ENCODE peak calls at places on chromosomes 4 and X, in four cellular contexts. K is bronchial epithelial cell, T is thoracic aorta, G is fibroblast of mammary gland. J is an unnamed sample.
A peak's percentile ranks its signal among the peaks of the same experiment; 100 is the strongest.

GRCh38 chrX:65744965-65745364 is 77.5 kb downstream of the MSN start:
- DNase-seq in G (peak; percentile 35), T (no peak), K (peak; percentile 77), J (no peak)

GRCh38 chrX:103941201-103941975 is 21.0 kb upstream of the TMSB15B start:
- DNase-seq in G (peak; percentile 50), T (no peak), K (peak; percentile 45), J (peak; percentile 19)

GRCh38 chr4:57077550-57078311 is 32.5 kb downstream of the IGFBP7 start:
- DNase-seq in G (peak; percentile 50), K (peak; percentile 97), T (no peak), J (peak; percentile 82)

GRCh38 chr4:37002625-37003024 is 241.9 kb upstream of the NWD2 start:
- DNase-seq in G (no peak), K (no peak), T (no peak), J (no peak)

GRCh38 chr4:118410143-118410542 is 57.3 kb upstream of the PRSS12 start:
- DNase-seq in T (no peak), K (peak; percentile 73), G (peak; percentile 55), J (peak; percentile 16)

GRCh38 chrX:9207142-9207541 is 173.2 kb upstream of the FAM9B start:
- DNase-seq in G (peak; percentile 3), T (no peak), K (no peak), J (no peak)

GRCh38 chr4:123477804-123478209 is 81.2 kb downstream of the SPRY1 start:
- DNase-seq in T (no peak), G (peak; percentile 47), K (no peak), J (peak; percentile 75)

GRCh38 chrX:55127692-55128091 is 38.9 kb downstream of the PAGE2 start:
- DNase-seq in K (peak; percentile 40), G (peak; percentile 51), T (no peak), J (no peak)

GRCh38 chr4:115711575-115711974 is 598.2 kb upstream of the NDST4 start:
- DNase-seq in K (no peak), G (no peak), T (no peak), J (no peak)

GRCh38 chrX:108735680-108736508 is 469 bp downstream of the IRS4 start:
- DNase-seq in K (peak; percentile 2), G (no peak), T (no peak), J (peak; percentile 4)

DNA sequence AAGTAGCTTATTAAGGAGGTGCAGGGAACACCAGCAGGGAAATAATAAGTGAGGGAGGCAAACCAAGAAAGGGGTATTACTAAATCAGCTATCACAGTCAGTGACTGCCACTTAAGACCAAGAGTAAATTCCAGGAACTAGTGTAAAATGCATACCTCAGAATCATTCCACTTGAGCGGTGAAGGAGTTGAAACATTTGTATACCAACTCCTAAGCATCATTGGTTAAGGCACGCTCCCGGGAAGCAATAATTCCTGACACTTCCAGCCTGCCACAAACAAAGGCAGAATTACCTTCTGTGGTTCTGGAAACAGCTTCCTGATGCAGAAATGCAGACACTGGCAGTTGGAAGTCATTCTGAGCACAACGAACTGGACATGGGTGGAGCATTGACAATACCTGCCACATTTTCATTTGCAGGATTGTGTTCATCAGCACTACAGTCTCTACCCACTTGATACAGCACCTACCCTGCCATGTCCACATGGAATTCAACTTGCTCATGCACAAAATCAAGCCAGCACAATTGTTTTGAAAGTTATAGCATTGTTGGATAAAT is 82.1 kb downstream of the PPP1R2C start:
- DNase-seq in T (no peak), G (no peak), K (no peak), J (no peak)
- H3K4me3 ChIP-seq in T (no peak overlapping the region), G (no peak overlapping the region), K (no peak overlapping the region), J (no peak overlapping the region)

DNA sequence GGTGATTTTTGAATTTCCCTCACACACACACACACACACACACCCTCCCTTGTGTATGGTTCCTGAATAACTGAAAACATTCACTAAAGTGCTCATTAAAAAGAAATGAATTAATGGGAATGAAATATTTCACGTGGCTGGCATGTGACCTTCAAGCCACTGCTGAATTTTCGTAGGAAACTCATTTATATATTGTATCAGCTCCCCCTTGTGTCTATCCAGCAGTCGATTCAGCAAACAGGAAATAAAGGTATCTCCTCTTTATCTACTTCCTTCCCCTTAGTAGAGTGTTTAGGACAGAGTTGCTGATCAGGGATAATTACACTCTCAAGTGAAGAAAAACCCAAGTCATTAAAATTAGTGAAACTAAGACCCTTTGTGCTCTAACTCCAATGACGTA is 912.6 kb upstream of the LCORL start:
- DNase-seq in G (peak; percentile 12), T (no peak), K (peak; percentile 17), J (no peak)
- TF ChIP-seq CTCF in G (no peak), T (no peak), K (no peak), J (no peak)

GRCh38 chr4:102503301-102503746 is 2.2 kb downstream of the NFKB1 start:
- DNase-seq in G (no peak), T (no peak), K (no peak), J (no peak)
- H3K4me3 ChIP-seq in G (peak overlapping the region; percentile 24), T (peak overlapping the region; percentile 89), K (peak overlapping the region; percentile 63), J (no peak overlapping the region)

DNA sequence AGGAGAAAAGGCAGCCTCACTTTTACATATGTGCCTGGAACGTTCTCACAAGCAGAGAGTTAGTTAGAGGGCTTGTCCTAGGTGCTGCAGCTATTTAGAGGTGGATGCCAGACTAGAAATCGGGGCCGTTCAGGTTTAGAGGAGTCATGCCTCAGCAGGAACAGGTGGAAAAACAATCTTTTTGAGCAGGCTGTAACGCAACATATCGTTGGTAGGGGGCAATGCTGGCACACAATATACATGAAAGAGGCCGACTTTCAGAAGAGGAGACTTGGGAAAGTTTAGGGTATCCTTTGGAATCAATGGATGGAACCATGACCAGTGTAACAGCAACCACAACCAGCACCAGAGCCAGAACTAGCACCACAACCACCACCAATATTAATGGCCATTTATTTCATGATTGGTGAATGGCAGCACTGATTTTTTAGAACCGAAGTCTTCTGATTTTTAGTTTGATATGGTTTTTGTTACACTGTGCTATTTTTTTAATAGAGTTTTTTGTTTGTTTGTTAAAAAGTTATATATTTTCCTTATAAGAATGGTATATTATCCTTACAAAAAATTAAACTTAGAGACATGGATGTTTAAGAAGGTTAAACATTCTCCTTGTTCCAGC is 14.9 kb upstream of the PAQR3 start:
- DNase-seq in T (no peak), G (peak; percentile 11), K (peak; percentile 20), J (peak; percentile 30)
- TF ChIP-seq CTCF in T (peak; percentile 50), G (peak; percentile 41), K (peak; percentile 45), J (peak; percentile 53)

GRCh38 chr4:54723786-54724185 is 66.0 kb downstream of the KIT start:
- DNase-seq in G (no peak), T (no peak), K (no peak), J (no peak)

GRCh38 chr4:54726907-54727306 is 69.2 kb downstream of the KIT start:
- DNase-seq in G (no peak), T (no peak), K (no peak), J (no peak)

GRCh38 chr4:54723220-54723619 is 65.5 kb downstream of the KIT start:
- DNase-seq in T (no peak), G (no peak), K (no peak), J (no peak)

GRCh38 chr4:54728342-54728741 is 70.6 kb downstream of the KIT start:
- DNase-seq in K (no peak), T (no peak), G (no peak), J (no peak)

DNA sequence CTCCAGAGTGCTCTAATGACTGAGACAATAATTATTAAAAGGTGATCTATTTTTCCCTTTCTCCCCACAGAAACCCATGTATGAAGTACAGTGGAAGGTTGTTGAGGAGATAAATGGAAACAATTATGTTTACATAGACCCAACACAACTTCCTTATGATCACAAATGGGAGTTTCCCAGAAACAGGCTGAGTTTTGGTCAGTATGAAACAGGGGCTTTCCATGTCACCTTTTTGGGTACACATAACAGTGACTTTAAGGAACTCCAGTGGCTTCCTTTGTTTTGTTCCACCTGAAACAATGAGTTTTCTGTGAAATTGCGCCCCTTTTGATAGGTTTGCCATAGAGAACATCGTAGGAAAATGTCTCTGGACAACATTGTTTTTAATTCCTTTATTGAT is 69.6 kb downstream of the KIT start:
- DNase-seq in G (no peak), T (no peak), K (no peak), J (no peak)
- H3K4me3 ChIP-seq in G (no peak overlapping the region), T (no peak overlapping the region), K (no peak overlapping the region), J (no peak overlapping the region)

GRCh38 chr4:169048867-169049266 is 38.8 kb upstream of the CBR4 start:
- DNase-seq in G (no peak), T (no peak), K (no peak), J (no peak)

GRCh38 chr4:169044723-169045447 is 34.8 kb upstream of the CBR4 start:
- DNase-seq in T (no peak), G (no peak), K (no peak), J (no peak)

GRCh38 chr4:169047967-169048366 is 37.9 kb upstream of the CBR4 start:
- DNase-seq in T (no peak), K (no peak), G (no peak), J (no peak)

GRCh38 chr4:169042608-169043007 is 32.6 kb upstream of the CBR4 start:
- DNase-seq in T (no peak), K (no peak), G (no peak), J (no peak)

DNA sequence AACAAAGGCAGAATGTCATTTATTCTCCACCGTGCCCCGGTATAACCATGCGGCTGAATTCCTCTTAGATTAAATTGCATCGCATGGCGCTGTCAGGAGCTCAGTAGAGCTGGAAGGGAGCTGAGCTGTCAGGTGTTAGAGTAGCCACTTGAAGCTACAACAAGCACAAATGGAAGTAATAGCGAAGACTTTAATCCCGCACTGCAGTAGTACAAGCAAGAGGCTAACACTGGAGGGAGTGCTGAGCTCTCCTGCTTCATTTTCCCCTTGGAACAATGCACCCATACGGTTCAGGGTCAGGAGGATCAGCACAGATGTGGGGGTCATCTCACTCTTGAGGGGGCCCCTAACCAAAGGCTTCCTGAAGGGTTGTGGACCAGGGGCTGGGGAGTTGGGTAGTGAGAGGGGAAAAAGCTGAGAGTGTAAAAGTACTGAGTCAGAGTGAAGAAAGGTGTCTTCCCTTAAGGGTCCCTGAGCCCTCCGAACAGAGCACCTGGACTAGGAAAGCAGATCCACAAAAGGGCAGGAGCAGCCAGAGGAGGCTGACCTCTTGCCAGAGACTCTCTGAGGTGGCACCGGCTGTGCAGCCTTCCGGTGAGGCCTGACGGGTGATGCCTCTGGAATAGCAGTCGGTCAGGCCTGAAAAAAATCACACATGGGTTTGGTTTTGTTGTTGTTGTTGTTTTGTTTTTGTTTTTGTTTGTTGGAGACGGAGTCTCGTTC is 36.0 kb upstream of the CBR4 start:
- DNase-seq in T (no peak), K (no peak), G (no peak), J (no peak)
- TF ChIP-seq CTCF in T (no peak), K (no peak), G (no peak), J (peak; percentile 20)

DNA sequence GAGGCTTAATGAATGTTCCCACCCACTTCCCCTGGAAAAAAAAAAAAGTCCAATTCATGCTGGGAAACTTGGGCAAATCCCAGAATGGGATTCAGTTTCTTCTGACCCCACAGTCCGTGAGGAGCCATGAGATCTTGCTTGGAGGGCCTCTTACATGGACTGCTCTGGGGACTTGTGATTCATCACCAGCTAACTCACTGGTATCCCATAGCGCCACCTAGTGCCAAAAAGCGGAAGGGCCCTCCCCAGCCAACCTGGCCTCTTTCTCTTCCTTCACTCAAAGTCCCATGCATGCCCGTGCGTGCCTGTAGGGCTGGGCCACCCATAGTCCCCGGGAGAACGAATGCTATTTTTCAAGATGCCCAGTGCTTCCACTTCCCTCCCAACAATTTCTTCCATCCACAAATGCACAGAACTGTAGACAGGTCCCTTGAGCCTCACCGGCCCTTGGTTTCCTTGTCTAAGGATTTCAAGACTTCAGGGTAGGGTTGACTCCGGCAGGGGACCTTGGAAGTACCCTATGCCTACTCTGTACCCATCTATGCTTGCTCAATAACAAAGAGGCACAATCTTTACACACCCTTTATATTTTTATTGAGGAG is 5.1 kb downstream of the RTL5 start:
- DNase-seq in K (peak; percentile 79), T (peak; percentile 64), G (peak; percentile 92), J (peak; percentile 80)
- H3K4me3 ChIP-seq in K (no peak overlapping the region), T (no peak overlapping the region), G (no peak overlapping the region), J (no peak overlapping the region)

GRCh38 chr4:11497212-11497806 is 68.6 kb upstream of the HS3ST1 start:
- DNase-seq in T (no peak), G (no peak), K (peak; percentile 69), J (no peak)
- TF ChIP-seq CTCF in T (no peak), G (no peak), K (peak; percentile 25), J (no peak)